ENCODE peak calls at places on chromosomes 13 and 19, in six cellular contexts. C is NB4, M is breast epithelium, P is adrenal gland, E is GM12878, F is vagina. O is an unnamed sample.

GRCh38 chr13:75318138-75318833 is 163.7 kb downstream of the TBC1D4 start:
- DNase-seq in C (no peak), M (no peak), P (no peak), E (no peak), F (no peak), O (no peak)

GRCh38 chr13:40149611-40150283 is 494.3 kb downstream of the COG6 start:
- DNase-seq in C (peak; percentile 15), M (no peak), P (peak; percentile 45), E (no peak), F (no peak), O (no peak)

GRCh38 chr19:21396121-21396520 is 812 bp upstream of the ZNF493 start:
- DNase-seq in C (no peak), M (no peak), P (no peak), E (no peak), F (no peak), O (no peak)

GRCh38 chr13:35016362-35017148 is 74.5 kb downstream of the NBEA start:
- DNase-seq in C (no peak), M (no peak), P (no peak), E (no peak), F (no peak), O (no peak)

GRCh38 chr13:49935171-49936084 is 712 bp downstream of the SPRYD7 start:
- DNase-seq in C (peak; percentile 74), M (peak; percentile 51), P (peak; percentile 61), E (no peak), F (no peak), O (no peak)

GRCh38 chr13:110287031-110287828 is 19.7 kb downstream of the COL4A1 start:
- DNase-seq in C (no peak), M (no peak), P (no peak), E (no peak), F (no peak), O (no peak)

GRCh38 chr13:113157206-113157928 is 1.1 kb upstream of the PROZ start:
- DNase-seq in C (no peak), M (no peak), P (no peak), E (no peak), F (peak; percentile 46), O (no peak)

GRCh38 chr13:39676315-39676876 is 20.9 kb downstream of the COG6 start:
- DNase-seq in C (peak; percentile 66), M (no peak), P (peak; percentile 23), E (no peak), F (no peak), O (no peak)

GRCh38 chr13:110869231-110869804 is 45.6 kb downstream of the ANKRD10 start:
- DNase-seq in C (no peak), M (no peak), P (no peak), E (no peak), F (no peak), O (no peak)

GRCh38 chr19:2727640-2727944 is 6.4 kb upstream of the DIRAS1 start:
- DNase-seq in C (no peak), M (no peak), P (no peak), E (no peak), F (no peak), O (no peak)

GRCh38 chr13:106619688-106620555 is 52.0 kb upstream of the ARGLU1 start:
- DNase-seq in C (peak; percentile 63), M (no peak), P (peak; percentile 52), E (peak; percentile 2), F (no peak), O (peak; percentile 24)

GRCh38 chr19:29834991-29835390 is 23.2 kb downstream of the CCNE1 start:
- DNase-seq in C (no peak), M (no peak), P (no peak), E (no peak), F (no peak), O (no peak)

GRCh38 chr13:29532136-29532535 is 63.4 kb downstream of the SLC7A1 start:
- DNase-seq in C (no peak), M (no peak), P (no peak), E (no peak), F (no peak), O (no peak)

GRCh38 chr19:51246153-51246552 is 4.7 kb upstream of the SIGLECL1 start:
- DNase-seq in C (peak; percentile 96), M (no peak), P (no peak), E (no peak), F (no peak), O (no peak)

GRCh38 chr19:45764947-45765346 is 4.1 kb downstream of the SIX5 start:
- DNase-seq in C (no peak), M (no peak), P (no peak), E (no peak), F (no peak), O (no peak)
- TF ChIP-seq POLR2A in C (no peak), M (no peak), P (no peak), E (no peak), F (no peak), O (no peak)

GRCh38 chr13:98198683-98199082 is 21.6 kb upstream of the RNF113B start:
- DNase-seq in C (no peak), M (no peak), P (no peak), E (no peak), F (no peak), O (no peak)

GRCh38 chr13:98199480-98199879 is 22.4 kb upstream of the RNF113B start:
- DNase-seq in C (no peak), M (no peak), P (no peak), E (no peak), F (no peak), O (no peak)

GRCh38 chr13:98200211-98200878 is 23.3 kb upstream of the RNF113B start:
- DNase-seq in C (no peak), M (no peak), P (no peak), E (no peak), F (no peak), O (no peak)

GRCh38 chr13:98202026-98202425 is 25.0 kb upstream of the RNF113B start:
- DNase-seq in C (peak; percentile 56), M (no peak), P (no peak), E (peak; percentile 17), F (no peak), O (no peak)

GRCh38 chr13:98201178-98201577 is 24.1 kb upstream of the RNF113B start:
- DNase-seq in C (no peak), M (no peak), P (no peak), E (no peak), F (no peak), O (no peak)
- TF ChIP-seq POLR2A in C (no peak), M (no peak), P (no peak), E (no peak), F (no peak), O (no peak)

DNA sequence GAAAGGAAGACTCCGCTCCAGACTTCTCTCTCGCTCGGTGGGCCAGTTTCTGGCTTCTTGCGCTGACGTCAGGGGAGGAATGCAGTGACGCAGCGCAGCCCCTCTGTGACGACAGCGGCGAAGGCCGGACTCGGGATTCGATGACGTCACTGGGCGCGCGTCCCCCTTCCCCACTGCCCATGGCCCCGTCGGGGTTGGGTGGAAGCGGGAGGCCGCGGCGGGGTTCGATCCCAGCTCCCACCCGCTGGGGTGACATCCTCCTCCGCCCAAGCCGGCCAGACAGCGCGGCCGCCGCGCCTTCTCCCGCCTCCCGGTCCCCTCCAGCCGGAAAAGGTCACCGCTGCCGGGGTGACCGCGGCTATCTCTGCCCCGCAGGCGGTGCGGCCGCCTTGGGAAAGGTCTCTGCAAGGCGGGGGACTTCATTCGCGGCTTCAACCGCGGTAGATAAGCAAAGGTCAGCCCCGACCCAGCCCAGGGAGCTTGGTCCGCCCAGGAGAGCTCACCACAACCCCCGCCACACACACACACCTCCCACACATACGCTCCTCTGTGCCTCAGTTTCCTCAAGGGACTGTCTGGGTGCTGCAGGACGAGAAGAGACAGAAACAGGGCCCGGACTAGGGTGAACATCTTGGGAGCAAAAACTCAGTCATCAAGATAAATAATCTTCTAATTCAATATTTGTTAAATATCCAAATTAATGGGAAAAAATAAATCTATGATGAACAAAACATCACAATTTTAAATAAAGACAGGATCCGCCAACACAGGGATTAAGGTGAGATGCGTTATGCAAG is 844 bp upstream of the RFX1 start:
- DNase-seq in C (no peak), M (peak; percentile 84), P (no peak), E (no peak), F (no peak), O (no peak)
- TF ChIP-seq POLR2A in C (peak; percentile 69), M (peak; percentile 26), P (peak; percentile 68), E (peak; percentile 86), F (peak; percentile 24), O (no peak)

GRCh38 chr19:35931161-35931873 is 4.9 kb upstream of the LRFN3 start:
- DNase-seq in C (peak; percentile 98), M (peak; percentile 98), P (peak; percentile 99), E (peak; percentile 99), F (peak; percentile 99), O (peak; percentile 97)
- TF ChIP-seq POLR2A in C (peak; percentile 81), M (peak; percentile 46), P (peak; percentile 80), E (peak; percentile 99), F (peak; percentile 65), O (peak; percentile 98)

GRCh38 chr13:66657165-66657895 is 572.8 kb downstream of the PCDH9 start:
- DNase-seq in C (no peak), M (peak; percentile 90), P (peak; percentile 91), E (no peak), F (no peak), O (no peak)
- TF ChIP-seq POLR2A in C (no peak), M (no peak), P (no peak), E (no peak), F (no peak), O (no peak)

GRCh38 chr19:45863335-45863839 is 440 bp upstream of the SYMPK start:
- DNase-seq in C (no peak), M (no peak), P (no peak), E (no peak), F (no peak), O (no peak)

GRCh38 chr19:45862271-45862563 is 730 bp downstream of the SYMPK start:
- DNase-seq in C (no peak), M (no peak), P (no peak), E (no peak), F (no peak), O (no peak)

GRCh38 chr19:45860359-45861259 is 2.3 kb downstream of the SYMPK start:
- DNase-seq in C (no peak), M (no peak), P (no peak), E (no peak), F (no peak), O (no peak)

GRCh38 chr19:45864629-45865082 is 530 bp downstream of the FOXA3 start:
- DNase-seq in C (peak; percentile 19), M (no peak), P (no peak), E (no peak), F (no peak), O (no peak)

DNA sequence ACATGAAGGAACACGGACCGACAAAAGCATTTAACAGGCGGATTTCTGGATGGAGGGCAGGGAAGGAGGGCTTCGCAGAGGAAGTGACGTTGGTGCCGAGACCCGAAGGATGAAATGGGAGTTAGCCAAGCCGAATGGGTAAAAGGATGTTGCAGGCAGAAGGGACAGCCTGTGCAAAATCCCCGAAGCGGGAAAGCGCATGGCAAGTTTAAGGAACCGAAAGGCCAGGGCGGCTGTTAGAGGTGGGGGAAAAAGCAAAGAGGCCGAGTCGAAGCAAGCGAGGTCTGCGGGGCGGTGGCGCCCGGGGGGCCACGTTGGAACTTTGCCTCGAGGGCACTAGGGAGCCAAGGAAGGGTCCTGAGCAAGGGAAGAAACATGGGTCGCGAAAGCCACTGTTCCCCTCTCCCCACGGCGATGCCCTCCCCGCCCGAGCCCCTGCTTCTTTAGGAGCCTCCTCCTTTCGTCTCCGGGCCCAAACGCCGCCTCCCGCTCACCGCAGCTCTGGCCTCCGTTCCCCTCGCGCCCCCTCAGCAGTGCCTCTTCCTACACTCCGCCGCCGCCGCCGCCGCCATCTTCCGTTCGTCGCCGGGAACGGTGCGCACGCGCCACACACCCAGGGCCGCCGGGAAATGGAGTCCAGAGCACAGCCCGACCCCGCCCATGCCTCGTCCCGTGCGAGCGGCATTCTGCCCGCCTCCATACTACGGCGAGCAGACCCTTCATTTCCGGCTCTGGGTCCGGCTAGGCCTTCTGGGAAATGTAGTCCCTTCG is at the start of gene SYMPK:
- DNase-seq in C (peak; percentile 100), M (peak; percentile 99), P (peak; percentile 99), E (peak; percentile 94), F (no peak), O (peak; percentile 100)
- TF ChIP-seq POLR2A in C (peak; percentile 78), M (peak; percentile 76), P (peak; percentile 52), E (peak; percentile 92), F (peak; percentile 63), O (peak; percentile 83)

GRCh38 chr19:45863840-45864628 is at the start of gene FOXA3:
- DNase-seq in C (peak; percentile 85), M (no peak), P (peak; percentile 39), E (no peak), F (no peak), O (peak; percentile 85)
- TF ChIP-seq POLR2A in C (no peak), M (no peak), P (no peak), E (peak; percentile 38), F (no peak), O (no peak)